ENCODE peak calls at places on chromosomes 2 and 18, in four cellular contexts. L, W, S and A are unnamed samples.

GRCh38 chr2:216799873-216800421 is 59.9 kb downstream of the TNP1 start:
- DNase-seq in L (no peak), W (no peak), S (no peak), A (no peak)

GRCh38 chr2:85523062-85523905 is 15.7 kb upstream of the MAT2A start:
- DNase-seq in L (no peak), S (no peak), W (no peak), A (no peak)

GRCh38 chr2:102226612-102227351 is 40.0 kb downstream of the IL1RL2 start:
- DNase-seq in W (no peak), L (no peak), S (no peak), A (no peak)

GRCh38 chr2:215332876-215333600 is 21.2 kb downstream of the ATIC start:
- DNase-seq in W (peak; percentile 20), S (no peak), L (no peak), A (no peak)

GRCh38 chr2:120530781-120531180 is 184.8 kb downstream of the INHBB start:
- DNase-seq in W (no peak), L (no peak), S (no peak), A (no peak)

GRCh38 chr2:180523629-180524340 is 456.6 kb upstream of the UBE2E3 start:
- DNase-seq in S (no peak), L (no peak), W (no peak), A (no peak)

GRCh38 chr2:57855207-57855606 is 191.4 kb upstream of the VRK2 start:
- DNase-seq in W (no peak), S (no peak), L (no peak), A (no peak)

GRCh38 chr2:109380502-109381326 is 233.1 kb downstream of the SEPTIN10 start:
- DNase-seq in L (no peak), W (no peak), S (peak; percentile 32), A (no peak)

GRCh38 chr2:241810304-241811208 is 1.6 kb downstream of the NEU4 start:
- DNase-seq in S (peak; percentile 47), L (no peak), W (no peak), A (no peak)

GRCh38 chr2:143475131-143475784 is 346.0 kb downstream of the ARHGAP15 start:
- DNase-seq in L (no peak), W (no peak), S (no peak), A (no peak)

GRCh38 chr18:8705941-8706544 is 687 bp downstream of the MTCL1 start:
- DNase-seq in L (no peak), S (peak; percentile 62), W (no peak), A (no peak)

GRCh38 chr2:218993345-218994315 is at the start of gene CRYBA2:
- DNase-seq in S (peak; percentile 64), W (no peak), L (no peak), A (no peak)

GRCh38 chr2:73938761-73939352 is 12.2 kb downstream of the DGUOK start:
- DNase-seq in L (no peak), S (no peak), W (no peak), A (no peak)

GRCh38 chr2:38013158-38013752 is 62.7 kb downstream of the CYP1B1 start:
- DNase-seq in W (no peak), L (no peak), S (no peak), A (no peak)

GRCh38 chr2:215920244-215921100 is 92.9 kb downstream of the MREG start:
- DNase-seq in L (peak; percentile 81), S (peak; percentile 64), W (no peak), A (peak; percentile 70)

GRCh38 chr18:67408240-67408639 is 108.3 kb downstream of the DSEL start:
- DNase-seq in L (no peak), W (no peak), S (no peak), A (no peak)

GRCh38 chr2:46845542-46846453 is 69.8 kb downstream of the MCFD2 start:
- DNase-seq in L (no peak), W (no peak), S (no peak), A (no peak)

GRCh38 chr2:108287169-108287568 is 1.5 kb upstream of the SULT1C2 start:
- DNase-seq in W (no peak), L (no peak), S (no peak), A (no peak)

GRCh38 chr2:21005111-21005699 is 38.7 kb downstream of the APOB start:
- DNase-seq in W (no peak), L (no peak), S (no peak), A (no peak)

GRCh38 chr2:119086327-119086726 is 72.2 kb downstream of the C1QL2 start:
- DNase-seq in L (no peak), S (no peak), W (no peak), A (no peak)

DNA sequence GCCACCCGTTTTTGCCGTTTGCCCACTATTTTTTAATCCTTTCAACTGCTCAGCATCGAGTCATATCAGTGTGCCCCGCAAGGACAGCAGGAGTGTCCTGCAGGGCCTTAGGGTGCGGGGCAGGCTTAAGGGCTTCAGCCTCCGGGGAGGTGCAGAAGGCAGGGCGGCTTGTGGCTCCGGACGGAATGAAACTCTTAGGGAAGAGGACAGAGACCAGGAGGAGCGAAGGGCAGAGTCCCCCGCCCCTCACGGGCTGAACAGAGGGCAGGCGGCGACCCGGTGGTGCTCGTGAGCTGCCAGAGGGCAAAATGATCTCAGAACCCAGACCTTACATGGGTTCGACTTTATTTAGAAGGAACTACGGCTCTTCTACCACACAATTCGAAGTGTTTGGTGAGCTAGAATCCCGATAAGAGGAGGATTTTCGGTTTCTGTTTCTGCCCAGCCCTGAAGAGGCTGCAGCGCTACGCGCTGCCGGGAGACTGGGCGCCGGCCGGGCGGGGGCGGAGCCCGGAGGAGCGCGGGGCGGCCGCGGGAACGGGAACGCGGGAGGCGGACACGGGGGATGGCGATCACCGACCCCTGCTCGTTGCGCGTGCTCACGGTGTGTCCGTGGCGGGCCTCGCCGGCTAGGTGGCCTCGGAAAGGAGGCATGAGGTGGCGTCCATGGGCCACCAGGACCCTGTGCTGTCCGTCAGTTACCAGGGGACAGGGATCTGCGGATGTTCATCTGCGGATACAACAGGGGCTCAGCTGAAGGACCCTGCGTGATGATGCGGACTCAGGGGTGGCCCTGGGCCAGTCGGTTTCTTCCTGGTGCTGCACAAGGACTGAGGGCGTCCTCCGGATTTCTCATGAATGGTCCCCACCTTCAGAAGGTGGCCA is 4.3 kb upstream of the SP100 start:
- DNase-seq in W (no peak), S (peak; percentile 72), L (peak; percentile 62), A (peak; percentile 30)
- TF ChIP-seq SUZ12 in W (no peak), S (peak; percentile 36), L (no peak), A (no peak)

GRCh38 chr2:7262608-7263228 is 345.5 kb downstream of the RNF144A start:
- DNase-seq in S (no peak), W (no peak), L (no peak), A (no peak)
- TF ChIP-seq YY1 in S (no peak), W (no peak), L (no peak), A (no peak)

DNA sequence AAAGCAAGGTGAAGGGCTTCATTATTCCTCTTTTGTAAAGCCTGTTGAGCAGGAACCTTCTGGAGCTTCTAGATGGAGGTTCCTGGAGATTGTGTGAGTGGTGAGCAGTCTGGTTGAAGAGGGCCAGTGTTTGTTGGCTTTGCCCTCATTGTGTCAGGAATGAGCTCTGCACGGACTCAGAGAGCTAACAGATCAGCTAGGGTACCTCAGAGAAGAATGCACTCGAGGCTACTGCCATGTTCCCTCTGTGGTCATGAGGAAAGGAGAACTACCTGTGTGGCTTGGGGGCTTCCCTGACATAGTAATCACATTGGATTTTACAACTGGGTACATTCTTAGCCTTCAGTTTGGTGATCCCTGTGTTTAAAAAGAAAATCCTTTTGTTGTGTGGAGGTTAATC is 46.6 kb downstream of the SPTBN1 start:
- DNase-seq in W (no peak), S (no peak), L (no peak), A (no peak)
- H3K4me1 ChIP-seq in W (no peaks in the 10 kb centered on the region), S (no peaks in the 10 kb centered on the region), L (peaks cover 42% of the 10 kb centered on the region), A (no peaks in the 10 kb centered on the region)

GRCh38 chr18:45589559-45590041 is 25.7 kb upstream of the SLC14A2 start:
- DNase-seq in S (no peak), L (no peak), W (no peak), A (peak; percentile 8)

GRCh38 chr18:45588284-45588683 is 27.0 kb upstream of the SLC14A2 start:
- DNase-seq in L (no peak), S (no peak), W (no peak), A (no peak)

GRCh38 chr18:45590546-45590945 is 24.7 kb upstream of the SLC14A2 start:
- DNase-seq in L (no peak), S (no peak), W (no peak), A (no peak)

GRCh38 chr18:45590060-45590537 is 25.2 kb upstream of the SLC14A2 start:
- DNase-seq in L (no peak), W (no peak), S (no peak), A (no peak)

DNA sequence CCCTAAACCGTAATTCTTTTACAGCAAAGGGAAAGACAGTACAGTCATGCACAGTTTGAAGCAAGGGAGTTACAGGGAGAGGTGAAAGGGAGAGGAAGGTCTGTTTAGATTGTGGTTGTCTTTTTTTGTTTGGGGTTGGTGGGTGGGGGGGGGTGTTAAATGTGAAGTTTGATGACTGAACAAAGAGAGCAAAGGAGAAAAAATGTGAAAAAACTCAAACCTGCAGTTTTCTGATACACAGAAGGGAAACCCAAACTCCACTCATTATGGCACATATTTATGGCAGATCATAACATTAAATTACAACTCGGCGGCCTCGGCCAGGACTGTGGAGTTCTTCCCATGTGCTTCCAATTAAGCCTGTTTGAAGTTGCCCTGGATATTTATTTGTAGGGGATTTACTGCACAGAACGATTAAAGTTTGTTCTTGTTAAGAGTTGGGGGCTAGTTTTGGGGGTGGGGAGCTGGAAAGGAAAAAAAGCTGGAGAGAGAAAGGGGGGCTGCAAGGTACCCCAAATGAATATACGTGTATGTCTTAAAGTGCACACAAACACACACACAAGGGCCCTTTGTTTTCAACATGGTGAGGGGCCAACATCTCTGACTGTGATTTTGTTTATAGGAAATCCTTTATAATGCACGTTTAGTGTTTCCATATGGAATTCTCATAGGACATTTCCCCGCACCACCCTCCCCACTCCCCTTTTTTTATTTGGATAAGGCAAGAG is 26.3 kb upstream of the SLC14A2 start:
- DNase-seq in L (no peak), S (no peak), W (no peak), A (no peak)
- TF ChIP-seq SUZ12 in L (no peak), S (no peak), W (no peak), A (no peak)

DNA sequence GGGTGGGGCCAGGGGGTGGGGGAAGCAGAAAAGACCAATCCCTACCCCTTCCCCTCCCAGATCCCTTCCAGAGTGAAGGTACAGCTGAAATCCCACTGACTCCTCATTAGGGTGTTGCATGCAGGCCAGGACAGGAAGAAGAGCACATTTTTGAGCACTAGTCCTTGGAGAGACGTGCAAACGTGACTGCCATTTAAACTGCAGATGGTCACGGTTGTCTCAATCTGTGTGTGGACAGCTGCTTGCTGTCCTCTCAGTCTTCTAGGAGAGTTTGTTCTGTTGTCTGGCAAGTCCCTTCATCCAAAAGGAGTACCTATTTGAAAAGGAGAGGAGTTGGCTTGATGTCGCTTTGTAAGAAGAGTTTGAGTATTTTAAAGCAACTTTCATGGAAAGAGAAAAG is 303.2 kb downstream of the ICOS start:
- DNase-seq in L (no peak), S (no peak), W (no peak), A (no peak)
- TF ChIP-seq YY1 in L (no peak), S (no peak), W (no peak), A (no peak)